ENCODE peak calls at places on chromosomes 6 and 20, in ten cellular contexts. P, U, R, G, C, B, Q, V, Z and O are unnamed samples.

GRCh38 chr6:95266537-95267258 is 310.6 kb upstream of the MANEA start:
- DNase-seq in U (no peak), G (no peak), R (no peak), Z (no peak), V (no peak), P (no peak), Q (no peak), B (no peak), C (no peak), O (no peak)

GRCh38 chr20:63315240-63315981 is 22.4 kb downstream of the COL20A1 start:
- DNase-seq in U (no peak), Z (no peak), C (no peak), P (no peak), Q (no peak), V (peak), R (peak), B (no peak), G (no peak), O (no peak)

GRCh38 chr6:119241124-119241491 is 108.5 kb downstream of the MAN1A1 start:
- DNase-seq in G (peak), Q (no peak), V (no peak), B (no peak), U (no peak), P (peak), C (peak), R (no peak), Z (no peak), O (no peak)

GRCh38 chr6:27503436-27504030 is 30.6 kb upstream of the ZNF184 start:
- DNase-seq in G (peak), R (peak), P (peak), U (peak), C (peak), V (peak), Z (peak), B (no peak), Q (peak), O (peak)

GRCh38 chr6:158086706-158087518 is 81.2 kb downstream of the SERAC1 start:
- DNase-seq in P (peak), G (no peak), Z (no peak), U (no peak), B (peak), V (peak), C (no peak), Q (no peak), R (peak), O (no peak)

GRCh38 chr6:56804996-56805395 is 149.9 kb upstream of the BEND6 start:
- DNase-seq in U (no peak), C (peak), G (no peak), Q (no peak), B (no peak), Z (no peak), R (no peak), P (peak), V (no peak), O (no peak)

GRCh38 chr6:157755032-157755751 is 67.9 kb upstream of the SNX9 start:
- DNase-seq in V (no peak), P (no peak), Q (no peak), Z (no peak), U (no peak), C (no peak), B (no peak), G (no peak), R (no peak), O (no peak)

GRCh38 chr20:17841751-17842191 is 126.8 kb downstream of the SNX5 start:
- DNase-seq in P (peak), Z (no peak), R (peak), V (peak), U (no peak), Q (no peak), B (no peak), G (no peak), C (no peak), O (peak)

GRCh38 chr20:3678893-3679720 is 2.7 kb downstream of the ADAM33 start:
- DNase-seq in B (no peak), P (peak), G (no peak), C (no peak), V (no peak), U (no peak), R (no peak), Z (no peak), Q (no peak), O (peak)

GRCh38 chr20:13149371-13149770 is 71.7 kb upstream of the ISM1 start:
- DNase-seq in Z (no peak), G (no peak), U (no peak), C (no peak), Q (no peak), R (no peak), B (no peak), V (no peak), P (no peak), O (no peak)

GRCh38 chr6:113742342-113742741 is 114.8 kb upstream of the MARCKS start:
- DNase-seq in P (peak), V (no peak), G (no peak), U (no peak), Z (no peak), Q (no peak), B (no peak), R (no peak), C (no peak), O (no peak)

GRCh38 chr6:82298012-82298411 is 50.5 kb upstream of the IBTK start:
- DNase-seq in B (no peak), Q (no peak), P (no peak), U (no peak), C (no peak), G (no peak), V (no peak), R (no peak), Z (no peak), O (no peak)

GRCh38 chr20:36491901-36492617 is 49.3 kb upstream of the MYL9 start:
- DNase-seq in U (no peak), Q (peak), C (no peak), B (no peak), P (no peak), Z (no peak), V (no peak), R (no peak), G (no peak), O (no peak)

GRCh38 chr6:41072836-41073202 is at the start of gene NFYA:
- DNase-seq in B (peak), V (no peak), C (no peak), R (no peak), G (peak), U (peak), Q (no peak), Z (no peak), P (no peak), O (peak)

GRCh38 chr6:157966990-157967389 is 14.7 kb upstream of the SYNJ2 start:
- DNase-seq in P (no peak), B (peak), U (no peak), G (no peak), Q (no peak), R (no peak), C (no peak), Z (no peak), V (no peak), O (no peak)

GRCh38 chr6:162099685-162100084 is 627.9 kb downstream of the PRKN start:
- DNase-seq in Q (no peak), B (no peak), C (peak), P (peak), G (peak), V (no peak), R (peak), U (no peak), Z (no peak), O (no peak)